ENCODE peak calls at places on chromosome 12, in ten cellular contexts. B is mesendoderm, R is PC-9, Y is heart left ventricle, V is esophagus muscularis mucosa, T is body of pancreas, O is MM.1S, L is pancreas, K is Peyer's patch, Q is astrocyte. W is an unnamed sample. For H3K36me3, the result is how much of the 10 kb centered on the place peaks cover.

GRCh38 chr12:92466391-92467305 is 236.1 kb upstream of the PLEKHG7 start:
- DNase-seq in Q (peak), B (peak), O (peak), T (peak), L (peak), V (no peak), K (peak), Y (no peak), R (no peak), W (peak)

GRCh38 chr12:6914246-6914947 is at the start of gene ENO2:
- DNase-seq in V (no peak), Q (peak), L (peak), R (peak), B (peak), K (peak), T (peak), Y (peak), O (peak), W (peak)

GRCh38 chr12:43104524-43104923 is 447.5 kb downstream of the ADAMTS20 start:
- DNase-seq in T (no peak), Q (peak), Y (no peak), R (no peak), O (no peak), B (no peak), L (no peak), V (no peak), K (no peak), W (no peak)

GRCh38 chr12:53105256-53105655 is 2.0 kb downstream of the SOAT2 start:
- DNase-seq in L (no peak), V (no peak), B (no peak), O (no peak), T (no peak), Y (no peak), R (no peak), Q (no peak), K (no peak), W (no peak)

GRCh38 chr12:8629486-8630033 is 16.9 kb upstream of the AICDA start:
- DNase-seq in L (no peak), B (no peak), V (no peak), O (peak), T (no peak), Y (no peak), R (no peak), Q (peak), K (no peak), W (no peak)

GRCh38 chr12:34347367-34347766 is 325.1 kb downstream of the ALG10 start:
- DNase-seq in Q (no peak), L (no peak), K (no peak), B (no peak), Y (no peak), O (no peak), R (peak), T (no peak), V (no peak), W (no peak)

GRCh38 chr12:20646239-20646827 is 48.8 kb upstream of the SLCO1C1 start:
- DNase-seq in R (no peak), T (no peak), L (no peak), O (peak), Q (peak), K (no peak), V (no peak), B (peak), Y (no peak), W (no peak)

GRCh38 chr12:129381717-129382116 is 522.1 kb downstream of the TMEM132D start:
- DNase-seq in O (no peak), L (no peak), T (no peak), B (no peak), R (no peak), Q (no peak), Y (no peak), V (no peak), K (no peak), W (no peak)

GRCh38 chr12:132954471-132955048 is 1.5 kb downstream of the ZNF605 start:
- DNase-seq in O (no peak), Q (no peak), T (no peak), B (no peak), R (no peak), L (no peak), K (peak), V (no peak), Y (no peak), W (no peak)

GRCh38 chr12:125381373-125381772 is 316.1 kb downstream of the AACS start:
- DNase-seq in Q (no peak), K (no peak), O (no peak), B (peak), T (no peak), L (no peak), R (no peak), V (peak), Y (no peak), W (peak)

GRCh38 chr12:131829795-131830334 is 1.7 kb downstream of the MMP17 start:
- DNase-seq in Y (no peak), T (no peak), Q (no peak), R (no peak), B (peak), L (no peak), V (no peak), K (no peak), O (no peak), W (peak)

GRCh38 chr12:130775953-130776856 is 60.1 kb upstream of the RIMBP2 start:
- DNase-seq in V (no peak), R (peak), O (no peak), K (peak), Y (peak), Q (peak), L (peak), T (peak), B (peak), W (peak)

GRCh38 chr12:3263282-3263681 is 186.1 kb downstream of the TSPAN9 start:
- DNase-seq in R (no peak), Q (no peak), Y (no peak), V (no peak), O (no peak), B (no peak), K (no peak), T (no peak), L (no peak), W (no peak)

GRCh38 chr12:50550530-50551223 is 45.9 kb downstream of the DIP2B start:
- DNase-seq in B (no peak), Y (no peak), O (no peak), K (no peak), L (no peak), Q (peak), V (no peak), R (peak), T (no peak), W (no peak)

GRCh38 chr12:105855691-105856405 is 282.9 kb downstream of the NUAK1 start:
- DNase-seq in Y (no peak), B (no peak), O (no peak), K (no peak), T (no peak), R (no peak), Q (no peak), L (no peak), V (no peak), W (no peak)

GRCh38 chr12:120215766-120216735 is 15.1 kb upstream of the RPLP0 start:
- DNase-seq in Y (no peak), L (no peak), V (no peak), O (no peak), R (no peak), K (no peak), Q (no peak), T (no peak), B (no peak), W (peak)

GRCh38 chr12:109727039-109727723 is 13.6 kb downstream of the FAM222A start:
- DNase-seq in O (no peak), Q (no peak), V (no peak), B (no peak), K (peak), T (peak), Y (no peak), L (no peak), R (no peak), W (no peak)

GRCh38 chr12:15933751-15934150 is 22.6 kb downstream of the DERA start:
- DNase-seq in R (no peak), T (no peak), O (no peak), Y (no peak), B (no peak), L (no peak), K (no peak), Q (peak), V (no peak), W (no peak)

GRCh38 chr12:7479784-7480183 is 23.8 kb downstream of the CD163 start:
- DNase-seq in R (no peak), O (no peak), B (no peak), L (no peak), Y (no peak), T (no peak), Q (no peak), K (no peak), V (no peak), W (no peak)

GRCh38 chr12:31206038-31206670 is 119.8 kb downstream of the SINHCAF start:
- DNase-seq in B (peak), Q (peak), L (no peak), T (peak), R (peak), Y (no peak), V (peak), K (no peak), O (no peak), W (peak)

GRCh38 chr12:4388032-4388431 is 8.5 kb upstream of the FGF23 start:
- DNase-seq in K (no peak), B (no peak), R (no peak), O (no peak), Q (no peak), V (peak), L (no peak), T (no peak), Y (no peak), W (no peak)

GRCh38 chr12:123519151-123520001 is 14.1 kb downstream of the RILPL1 start:
- DNase-seq in B (peak), T (peak), Y (peak), R (peak), V (no peak), K (no peak), O (no peak), L (peak), Q (peak), W (no peak)

GRCh38 chr12:49094966-49095365 is 365 bp upstream of the DHH start:
- DNase-seq in O (no peak), Q (no peak), L (no peak), B (no peak), R (no peak), T (no peak), K (no peak), V (no peak), Y (no peak), W (no peak)
- H3K4me3 ChIP-seq in O (no peak), Q (no peak), L (no peak), B (no peak), R (no peak), T (no peak), K (no peak), V (peak), Y (peak), W (no peak)

GRCh38 chr12:1607940-1608782 is 13.8 kb upstream of the FBXL14 start:
- DNase-seq in Q (no peak), O (no peak), Y (no peak), R (no peak), B (no peak), T (no peak), L (no peak), V (no peak), K (no peak), W (no peak)
- H3K36me3 ChIP-seq in Q (under half), O (under half), Y (under half), R (under half), B (under half), T (under half), L (under half), V (under half), K (under half), W (under half)

DNA sequence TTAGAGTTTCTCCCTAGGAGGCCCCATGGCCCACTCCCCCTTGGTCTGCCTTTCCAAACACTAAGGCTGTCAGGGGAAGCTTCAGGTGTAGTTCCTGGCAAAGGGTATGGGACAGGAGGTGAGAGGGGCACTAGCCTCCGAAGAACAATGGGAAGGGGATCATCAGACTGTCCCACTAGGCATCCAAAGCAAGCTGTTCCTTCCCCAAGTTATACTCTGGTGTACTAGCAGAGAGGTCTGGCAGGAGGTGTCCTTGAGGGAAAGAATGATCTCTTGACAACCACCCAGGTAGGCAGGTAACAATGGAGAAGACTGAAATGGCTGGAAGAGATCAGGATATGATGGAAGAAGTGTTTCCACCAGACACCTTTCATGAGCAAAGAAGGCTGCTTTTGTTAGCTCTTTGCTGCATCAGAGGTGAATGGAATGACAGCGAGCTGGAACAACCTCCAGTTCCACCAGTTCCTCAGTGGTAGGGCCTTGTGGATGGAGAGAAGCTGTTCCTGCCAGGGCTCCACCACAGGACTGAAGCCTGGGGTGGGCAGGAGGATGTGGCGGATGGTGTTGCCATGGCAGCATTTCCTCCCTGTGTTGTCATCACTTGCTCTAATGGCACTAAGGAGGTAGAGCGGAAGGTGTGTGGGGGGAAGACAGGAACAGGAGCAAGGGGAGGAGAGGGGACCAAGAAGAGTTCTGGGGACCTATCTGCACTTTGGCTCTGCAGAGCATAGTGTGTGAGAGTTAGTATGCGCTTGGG is 2.3 kb upstream of the AGAP2 start:
- DNase-seq in Y (no peak), O (peak), B (peak), T (no peak), Q (no peak), V (no peak), R (no peak), K (peak), L (no peak), W (no peak)
- H3K4me3 ChIP-seq in Y (no peak), O (peak), B (no peak), T (no peak), Q (no peak), V (no peak), R (no peak), K (peak), L (no peak), W (no peak)

GRCh38 chr12:94167071-94167806 is 18.9 kb downstream of the PLXNC1 start:
- DNase-seq in V (no peak), R (no peak), K (no peak), T (no peak), O (no peak), L (no peak), Q (no peak), B (no peak), Y (no peak), W (no peak)
- H3K36me3 ChIP-seq in V (under half), R (under half), K (under half), T (under half), O (under half), L (under half), Q (under half), B (under half), Y (under half), W (under half)

DNA sequence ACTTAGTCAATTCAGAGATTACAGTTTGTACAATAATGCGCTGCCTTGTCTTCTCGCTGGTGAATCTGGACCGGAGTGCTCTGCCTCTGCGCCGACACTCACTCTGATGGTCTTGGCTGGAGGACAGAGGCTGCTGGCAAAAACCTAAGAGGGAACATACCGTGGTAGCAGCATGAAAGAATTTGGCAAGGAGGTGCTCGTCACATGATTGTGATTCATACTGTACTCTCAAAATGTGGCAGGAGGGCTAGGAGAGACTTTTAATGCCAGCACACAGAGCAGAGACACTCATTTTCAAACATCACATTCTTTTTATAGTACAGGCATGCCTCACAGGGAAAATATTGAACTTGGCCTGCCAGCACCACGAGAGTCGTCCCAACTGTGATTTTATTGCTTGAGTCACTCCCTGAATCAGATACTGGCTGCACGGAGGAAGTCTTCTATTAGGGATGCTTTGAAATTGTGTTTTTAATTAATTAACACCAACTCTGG is 67.8 kb downstream of the HMGA2 start:
- DNase-seq in Y (peak), K (peak), V (no peak), L (peak), B (peak), T (peak), Q (peak), R (peak), O (no peak), W (no peak)
- H3K4me3 ChIP-seq in Y (no peak), K (no peak), V (no peak), L (no peak), B (no peak), T (no peak), Q (peak), R (no peak), O (no peak), W (no peak)

GRCh38 chr12:56998981-56999380 is 7.4 kb downstream of the ZBTB39 start:
- DNase-seq in L (no peak), Y (no peak), R (no peak), B (no peak), V (no peak), K (no peak), Q (no peak), O (peak), T (no peak), W (no peak)

GRCh38 chr12:56998316-56998715 is 8.0 kb downstream of the ZBTB39 start:
- DNase-seq in T (no peak), B (no peak), O (no peak), V (no peak), R (no peak), L (no peak), K (no peak), Y (no peak), Q (no peak), W (no peak)

GRCh38 chr12:57001448-57001906 is 4.9 kb downstream of the ZBTB39 start:
- DNase-seq in R (peak), V (no peak), Q (no peak), L (peak), T (peak), O (peak), Y (peak), K (peak), B (peak), W (peak)

GRCh38 chr12:57000393-57000792 is 6.0 kb downstream of the ZBTB39 start:
- DNase-seq in V (no peak), B (no peak), O (no peak), Y (no peak), R (no peak), Q (no peak), K (no peak), T (no peak), L (no peak), W (no peak)

GRCh38 chr12:56999456-56999855 is 6.9 kb downstream of the ZBTB39 start:
- DNase-seq in B (no peak), K (no peak), O (no peak), R (no peak), L (no peak), T (no peak), Y (no peak), V (no peak), Q (no peak), W (no peak)
- H3K36me3 ChIP-seq in B (under half), K (under half), O (under half), R (under half), L (under half), T (under half), Y (under half), V (under half), Q (under half), W (under half)

W was measured in H7.